ENCODE peak calls at places on chromosomes 5 and 9, in four cellular contexts. One of them, this sample, is unnamed.

GRCh38 chr5:96259211-96259772 is 173.8 kb downstream of the PCSK1 start:
- DNase-seq in upper lobe of left lung: no peak
- DNase-seq in right atrium auricular region: no peak
- DNase-seq in heart right ventricle: no peak
- DNase-seq in this sample: peak; percentile 37

GRCh38 chr5:10987881-10988504 is 227.0 kb upstream of the DAP start:
- DNase-seq in upper lobe of left lung: peak; percentile 77
- DNase-seq in right atrium auricular region: peak; percentile 71
- DNase-seq in heart right ventricle: peak; percentile 77
- DNase-seq in this sample: peak; percentile 19

GRCh38 chr9:2012347-2012746 is 2.8 kb upstream of the SMARCA2 start:
- DNase-seq in upper lobe of left lung: no peak
- DNase-seq in right atrium auricular region: no peak
- DNase-seq in heart right ventricle: no peak
- DNase-seq in this sample: no peak

GRCh38 chr5:144427871-144428270 is 257.2 kb downstream of the KCTD16 start:
- DNase-seq in upper lobe of left lung: no peak
- DNase-seq in right atrium auricular region: no peak
- DNase-seq in heart right ventricle: no peak
- DNase-seq in this sample: no peak

GRCh38 chr9:130860458-130861316 is 25.6 kb downstream of the ABL1 start:
- DNase-seq in upper lobe of left lung: peak; percentile 89
- DNase-seq in right atrium auricular region: peak; percentile 98
- DNase-seq in heart right ventricle: peak; percentile 88
- DNase-seq in this sample: peak; percentile 96

GRCh38 chr9:4980046-4980727 is 4.9 kb upstream of the JAK2 start:
- DNase-seq in upper lobe of left lung: no peak
- DNase-seq in right atrium auricular region: no peak
- DNase-seq in heart right ventricle: no peak
- DNase-seq in this sample: no peak

GRCh38 chr9:98556511-98556910 is 152.2 kb downstream of the GABBR2 start:
- DNase-seq in upper lobe of left lung: no peak
- DNase-seq in right atrium auricular region: peak; percentile 30
- DNase-seq in heart right ventricle: no peak
- DNase-seq in this sample: no peak

GRCh38 chr9:130565792-130566191 is 13.6 kb upstream of the FUBP3 start:
- DNase-seq in upper lobe of left lung: no peak
- DNase-seq in right atrium auricular region: no peak
- DNase-seq in heart right ventricle: no peak
- DNase-seq in this sample: no peak

GRCh38 chr5:144142030-144142825 is 28.2 kb downstream of the YIPF5 start:
- DNase-seq in upper lobe of left lung: no peak
- DNase-seq in right atrium auricular region: no peak
- DNase-seq in heart right ventricle: no peak
- DNase-seq in this sample: peak; percentile 4

GRCh38 chr5:172115541-172115982 is 72.5 kb downstream of the STK10 start:
- DNase-seq in upper lobe of left lung: no peak
- DNase-seq in right atrium auricular region: no peak
- DNase-seq in heart right ventricle: no peak
- DNase-seq in this sample: no peak

GRCh38 chr9:69120380-69121154 is 53.5 kb upstream of the TJP2 start:
- DNase-seq in upper lobe of left lung: peak; percentile 91
- DNase-seq in right atrium auricular region: no peak
- DNase-seq in heart right ventricle: no peak
- DNase-seq in this sample: no peak

GRCh38 chr9:121283856-121284732 is 16.1 kb downstream of the GSN start:
- DNase-seq in upper lobe of left lung: no peak
- DNase-seq in right atrium auricular region: no peak
- DNase-seq in heart right ventricle: no peak
- DNase-seq in this sample: no peak

GRCh38 chr5:131627466-131627865 is 7.6 kb downstream of the RAPGEF6 start:
- DNase-seq in upper lobe of left lung: no peak
- DNase-seq in right atrium auricular region: no peak
- DNase-seq in heart right ventricle: no peak
- DNase-seq in this sample: no peak

GRCh38 chr5:132679166-132679565 is 5.4 kb downstream of the IL4 start:
- DNase-seq in upper lobe of left lung: no peak
- DNase-seq in right atrium auricular region: peak; percentile 23
- DNase-seq in heart right ventricle: no peak
- DNase-seq in this sample: no peak

GRCh38 chr5:106843812-106844416 is 826.8 kb downstream of the EFNA5 start:
- DNase-seq in upper lobe of left lung: no peak
- DNase-seq in right atrium auricular region: no peak
- DNase-seq in heart right ventricle: no peak
- DNase-seq in this sample: no peak

GRCh38 chr5:141681695-141682641 is at the start of gene ARAP3:
- DNase-seq in upper lobe of left lung: peak; percentile 95
- DNase-seq in right atrium auricular region: peak; percentile 81
- DNase-seq in heart right ventricle: peak; percentile 88
- DNase-seq in this sample: peak; percentile 47

GRCh38 chr9:70519912-70520724 is 105.7 kb upstream of the KLF9 start:
- DNase-seq in upper lobe of left lung: no peak
- DNase-seq in right atrium auricular region: no peak
- DNase-seq in heart right ventricle: no peak
- DNase-seq in this sample: no peak

GRCh38 chr9:109229682-109230081 is 62.6 kb upstream of the FRRS1L start:
- DNase-seq in upper lobe of left lung: no peak
- DNase-seq in right atrium auricular region: no peak
- DNase-seq in heart right ventricle: no peak
- DNase-seq in this sample: no peak

GRCh38 chr9:98430535-98430934 is 175.1 kb upstream of the TBC1D2 start:
- DNase-seq in upper lobe of left lung: peak; percentile 75
- DNase-seq in right atrium auricular region: no peak
- DNase-seq in heart right ventricle: no peak
- DNase-seq in this sample: no peak

GRCh38 chr5:126101901-126102300 is 321.3 kb upstream of the GRAMD2B start:
- DNase-seq in upper lobe of left lung: no peak
- DNase-seq in right atrium auricular region: no peak
- DNase-seq in heart right ventricle: no peak
- DNase-seq in this sample: no peak

GRCh38 chr5:178284095-178284675 is 51.6 kb upstream of the PHYKPL start:
- DNase-seq in upper lobe of left lung: no peak
- DNase-seq in right atrium auricular region: no peak
- DNase-seq in heart right ventricle: no peak
- DNase-seq in this sample: no peak

GRCh38 chr9:37410969-37411785 is 11.3 kb upstream of the GRHPR start:
- DNase-seq in upper lobe of left lung: no peak
- DNase-seq in right atrium auricular region: no peak
- DNase-seq in heart right ventricle: no peak
- DNase-seq in this sample: no peak

GRCh38 chr9:22307013-22307711 is 139.5 kb upstream of the DMRTA1 start:
- DNase-seq in upper lobe of left lung: no peak
- DNase-seq in right atrium auricular region: no peak
- DNase-seq in heart right ventricle: peak; percentile 13
- DNase-seq in this sample: peak; percentile 41

GRCh38 chr5:69450116-69450515 is 35.2 kb downstream of the MARVELD2 start:
- DNase-seq in upper lobe of left lung: no peak
- DNase-seq in right atrium auricular region: no peak
- DNase-seq in heart right ventricle: no peak
- DNase-seq in this sample: peak; percentile 71

GRCh38 chr5:108753877-108754276 is 6.2 kb downstream of the FER start:
- DNase-seq in upper lobe of left lung: no peak
- DNase-seq in right atrium auricular region: no peak
- DNase-seq in heart right ventricle: no peak
- DNase-seq in this sample: no peak

GRCh38 chr9:125829743-125830142 is 82.6 kb downstream of the PBX3 start:
- DNase-seq in upper lobe of left lung: peak; percentile 30
- DNase-seq in right atrium auricular region: no peak
- DNase-seq in heart right ventricle: peak; percentile 21
- DNase-seq in this sample: no peak

GRCh38 chr5:136034492-136034891 is 5.7 kb downstream of the TGFBI start:
- DNase-seq in upper lobe of left lung: no peak
- DNase-seq in right atrium auricular region: no peak
- DNase-seq in heart right ventricle: no peak
- DNase-seq in this sample: no peak

GRCh38 chr5:603081-603998 is 8.8 kb upstream of the CEP72 start:
- DNase-seq in upper lobe of left lung: peak; percentile 8
- DNase-seq in right atrium auricular region: no peak
- DNase-seq in heart right ventricle: no peak
- DNase-seq in this sample: no peak

GRCh38 chr5:177142778-177143177 is 9.2 kb downstream of the NSD1 start:
- DNase-seq in upper lobe of left lung: no peak
- DNase-seq in right atrium auricular region: no peak
- DNase-seq in heart right ventricle: no peak
- DNase-seq in this sample: no peak
- H3K36me3 ChIP-seq in upper lobe of left lung: peaks cover 54% of the 10 kb centered on the region
- H3K36me3 ChIP-seq in right atrium auricular region: peaks cover 21% of the 10 kb centered on the region
- H3K36me3 ChIP-seq in heart right ventricle: peaks cover 47% of the 10 kb centered on the region
- H3K36me3 ChIP-seq in this sample: no peaks in the 10 kb centered on the region

GRCh38 chr9:100370064-100370723 is 17.5 kb upstream of the TEX10 start:
- DNase-seq in upper lobe of left lung: no peak
- DNase-seq in right atrium auricular region: no peak
- DNase-seq in heart right ventricle: no peak
- DNase-seq in this sample: no peak
- TF ChIP-seq CTCF in upper lobe of left lung: no peak
- TF ChIP-seq CTCF in right atrium auricular region: no peak
- TF ChIP-seq CTCF in heart right ventricle: no peak
- TF ChIP-seq CTCF in this sample: no peak

GRCh38 chr9:129384138-129384886 is 206.3 kb upstream of the IER5L start:
- DNase-seq in upper lobe of left lung: no peak
- DNase-seq in right atrium auricular region: no peak
- DNase-seq in heart right ventricle: no peak
- DNase-seq in this sample: no peak
- H3K4me3 ChIP-seq in upper lobe of left lung: peak overlapping the region; percentile 49
- H3K4me3 ChIP-seq in right atrium auricular region: peak overlapping the region; percentile 58
- H3K4me3 ChIP-seq in heart right ventricle: peak overlapping the region; percentile 68
- H3K4me3 ChIP-seq in this sample: no peak overlapping the region

GRCh38 chr5:14395411-14395810 is 186.2 kb upstream of the OTULINL start:
- DNase-seq in upper lobe of left lung: no peak
- DNase-seq in right atrium auricular region: no peak
- DNase-seq in heart right ventricle: no peak
- DNase-seq in this sample: no peak

GRCh38 chr5:14399054-14399657 is 182.4 kb upstream of the OTULINL start:
- DNase-seq in upper lobe of left lung: no peak
- DNase-seq in right atrium auricular region: no peak
- DNase-seq in heart right ventricle: no peak
- DNase-seq in this sample: no peak

GRCh38 chr5:14394365-14394764 is 187.2 kb upstream of the OTULINL start:
- DNase-seq in upper lobe of left lung: no peak
- DNase-seq in right atrium auricular region: no peak
- DNase-seq in heart right ventricle: no peak
- DNase-seq in this sample: no peak

GRCh38 chr5:14397717-14398116 is 183.9 kb upstream of the OTULINL start:
- DNase-seq in upper lobe of left lung: no peak
- DNase-seq in right atrium auricular region: no peak
- DNase-seq in heart right ventricle: no peak
- DNase-seq in this sample: peak; percentile 70

GRCh38 chr5:14396071-14396470 is 185.5 kb upstream of the OTULINL start:
- DNase-seq in upper lobe of left lung: no peak
- DNase-seq in right atrium auricular region: no peak
- DNase-seq in heart right ventricle: no peak
- DNase-seq in this sample: no peak
- H3K36me3 ChIP-seq in upper lobe of left lung: peaks cover 77% of the 10 kb centered on the region
- H3K36me3 ChIP-seq in right atrium auricular region: peaks cover 35% of the 10 kb centered on the region
- H3K36me3 ChIP-seq in heart right ventricle: peaks cover 87% of the 10 kb centered on the region
- H3K36me3 ChIP-seq in this sample: peaks cover 4% of the 10 kb centered on the region

GRCh38 chr9:132182609-132183073 is 20.8 kb downstream of the NTNG2 start:
- DNase-seq in upper lobe of left lung: no peak
- DNase-seq in right atrium auricular region: no peak
- DNase-seq in heart right ventricle: no peak
- DNase-seq in this sample: no peak
- TF ChIP-seq CTCF in upper lobe of left lung: no peak
- TF ChIP-seq CTCF in right atrium auricular region: no peak
- TF ChIP-seq CTCF in heart right ventricle: no peak
- TF ChIP-seq CTCF in this sample: peak; percentile 16

GRCh38 chr9:129026442-129027223 is 1.5 kb downstream of the SH3GLB2 start:
- DNase-seq in upper lobe of left lung: peak; percentile 48
- DNase-seq in right atrium auricular region: no peak
- DNase-seq in heart right ventricle: no peak
- DNase-seq in this sample: no peak
- H3K4me3 ChIP-seq in upper lobe of left lung: no peak overlapping the region
- H3K4me3 ChIP-seq in right atrium auricular region: peak overlapping the region; percentile 85
- H3K4me3 ChIP-seq in heart right ventricle: peak overlapping the region; percentile 71
- H3K4me3 ChIP-seq in this sample: peak overlapping the region; percentile 91

DNA sequence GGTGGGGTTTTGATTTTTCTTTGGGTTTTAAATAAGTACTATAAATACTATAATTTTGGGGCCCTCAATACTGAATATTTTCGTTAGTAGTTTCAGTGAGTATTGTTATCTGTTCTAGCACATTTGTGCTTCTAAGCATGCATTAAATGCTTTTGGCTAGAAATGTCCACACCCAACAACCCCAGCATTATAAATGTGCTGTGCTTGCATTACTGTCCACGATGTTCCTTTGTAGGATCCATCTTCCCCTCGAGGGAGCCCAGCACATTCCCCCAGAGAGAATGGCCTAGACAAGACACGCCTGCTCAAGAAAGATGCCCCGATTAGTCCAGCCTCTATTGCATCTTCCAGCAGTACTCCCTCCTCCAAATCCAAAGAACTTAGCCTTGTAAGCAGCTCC is 134.7 kb downstream of the TLE4 start:
- DNase-seq in upper lobe of left lung: no peak
- DNase-seq in right atrium auricular region: no peak
- DNase-seq in heart right ventricle: no peak
- DNase-seq in this sample: no peak
- H3K36me3 ChIP-seq in upper lobe of left lung: peaks cover 58% of the 10 kb centered on the region
- H3K36me3 ChIP-seq in right atrium auricular region: peaks cover 7% of the 10 kb centered on the region
- H3K36me3 ChIP-seq in heart right ventricle: peaks cover 70% of the 10 kb centered on the region
- H3K36me3 ChIP-seq in this sample: peaks cover 1% of the 10 kb centered on the region

GRCh38 chr5:181217111-181217804 is 5.8 kb upstream of the TRIM41 start:
- DNase-seq in upper lobe of left lung: no peak
- DNase-seq in right atrium auricular region: no peak
- DNase-seq in heart right ventricle: peak; percentile 44
- DNase-seq in this sample: no peak
- TF ChIP-seq CTCF in upper lobe of left lung: no peak
- TF ChIP-seq CTCF in right atrium auricular region: no peak
- TF ChIP-seq CTCF in heart right ventricle: no peak
- TF ChIP-seq CTCF in this sample: no peak

This sample was measured in kidney epithelial cell.